ENCODE peak calls at places on chromosomes 11 and 22, in eight cellular contexts. O is colonic mucosa, V is coronary artery, P is RWPE1, J is A549, F is heart left ventricle, Z is gastrocnemius medialis, U is neural crest cell. I is an unnamed sample.
A peak's percentile ranks its signal among the peaks of the same experiment; 100 is the strongest.

GRCh38 chr22:37228106-37229011 is 15.7 kb downstream of the RAC2 start:
- DNase-seq in O (no peak), V (no peak), P (no peak), J (no peak), F (peak; percentile 42), Z (no peak), U (no peak), I (no peak)

GRCh38 chr11:112519749-112520148 is 259.1 kb upstream of the PLET1 start:
- DNase-seq in O (peak; percentile 8), V (no peak), P (no peak), J (no peak), F (no peak), Z (no peak), U (no peak), I (no peak)

GRCh38 chr11:71563401-71563800 is 2.0 kb upstream of the KRTAP5-10 start:
- DNase-seq in O (peak; percentile 25), V (no peak), P (peak; percentile 30), J (peak; percentile 68), F (no peak), Z (no peak), U (peak; percentile 25), I (peak; percentile 88)

GRCh38 chr22:43066844-43067385 is 22.3 kb downstream of the TTLL1 start:
- DNase-seq in O (no peak), V (no peak), P (no peak), J (no peak), F (no peak), Z (no peak), U (no peak), I (no peak)

GRCh38 chr11:79294845-79295520 is 145.8 kb downstream of the TENM4 start:
- DNase-seq in O (no peak), V (no peak), P (no peak), J (no peak), F (no peak), Z (no peak), U (no peak), I (no peak)

GRCh38 chr11:86068138-86068861 is 584 bp downstream of the PICALM start:
- DNase-seq in O (peak; percentile 62), V (no peak), P (no peak), J (peak; percentile 33), F (peak; percentile 48), Z (peak; percentile 47), U (peak; percentile 13), I (peak; percentile 45)

GRCh38 chr11:79691445-79691844 is 250.6 kb upstream of the TENM4 start:
- DNase-seq in O (no peak), V (no peak), P (no peak), J (no peak), F (no peak), Z (no peak), U (no peak), I (no peak)

GRCh38 chr11:89220684-89221339 is 43.1 kb downstream of the TYR start:
- DNase-seq in O (no peak), V (no peak), P (no peak), J (no peak), F (no peak), Z (no peak), U (no peak), I (no peak)

GRCh38 chr11:129996113-129996870 is 6.3 kb downstream of the PRDM10 start:
- DNase-seq in O (peak; percentile 21), V (no peak), P (no peak), J (no peak), F (no peak), Z (no peak), U (no peak), I (no peak)

GRCh38 chr11:6214530-6214929 is 9.2 kb downstream of the C11orf42 start:
- DNase-seq in O (no peak), V (no peak), P (no peak), J (no peak), F (no peak), Z (no peak), U (no peak), I (no peak)

GRCh38 chr11:57001674-57002401 is 13.1 kb downstream of the OR5AK2 start:
- DNase-seq in O (no peak), V (no peak), P (no peak), J (peak; percentile 37), F (no peak), Z (no peak), U (no peak), I (no peak)
- TF ChIP-seq CTCF in O (no peak), V (no peak), P (peak; percentile 10), J (peak; percentile 20), F (no peak), Z (no peak), U (peak; percentile 52), I (no peak)

DNA sequence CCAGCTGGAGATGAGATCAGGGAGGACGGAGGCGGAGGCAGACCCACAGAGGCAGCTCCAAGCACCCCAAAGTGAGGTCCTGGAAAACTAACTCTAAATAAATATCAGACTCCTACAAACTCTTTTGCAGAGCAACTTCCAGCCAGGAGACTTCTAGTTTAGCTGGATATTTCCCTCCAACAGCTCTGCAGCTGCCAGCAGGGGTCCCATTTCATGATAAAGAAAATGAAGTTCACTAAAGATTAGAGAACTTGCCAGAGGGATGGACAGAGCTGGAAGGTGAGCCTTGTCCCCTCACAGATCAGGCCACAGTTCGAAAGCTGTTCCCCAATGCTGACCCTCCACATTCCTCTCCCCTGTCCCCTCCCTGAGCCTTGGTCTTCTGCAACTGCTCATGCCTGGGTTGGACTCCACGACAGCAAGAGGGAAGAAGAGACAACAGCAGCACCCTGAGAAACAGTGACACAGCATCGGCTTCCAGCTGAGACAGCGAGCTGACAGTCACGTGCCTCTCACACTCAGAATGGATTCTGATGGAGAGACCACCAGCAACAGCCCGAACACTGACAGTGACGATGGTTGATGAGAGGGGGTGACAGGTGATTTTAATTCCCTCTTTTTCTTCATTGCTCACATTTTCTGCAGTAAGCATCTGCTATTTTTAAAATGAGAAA is 5.7 kb downstream of the CARS1 start:
- DNase-seq in O (no peak), V (no peak), P (no peak), J (no peak), F (no peak), Z (peak; percentile 11), U (no peak), I (no peak)
- TF ChIP-seq CTCF in O (no peak), V (no peak), P (no peak), J (no peak), F (no peak), Z (no peak), U (peak; percentile 22), I (peak; percentile 15)

GRCh38 chr11:2122907-2123627 is 16.1 kb downstream of the IGF2 start:
- DNase-seq in O (no peak), V (no peak), P (no peak), J (no peak), F (no peak), Z (no peak), U (no peak), I (no peak)
- TF ChIP-seq CTCF in O (no peak), V (no peak), P (no peak), J (no peak), F (no peak), Z (no peak), U (no peak), I (no peak)

GRCh38 chr11:46948378-46949131 is 12.0 kb downstream of the CSTPP1 start:
- DNase-seq in O (peak; percentile 43), V (no peak), P (peak; percentile 43), J (peak; percentile 57), F (no peak), Z (no peak), U (no peak), I (no peak)
- TF ChIP-seq CTCF in O (no peak), V (no peak), P (no peak), J (no peak), F (no peak), Z (no peak), U (no peak), I (no peak)

GRCh38 chr11:77199346-77199745 is 71.3 kb downstream of the MYO7A start:
- DNase-seq in O (no peak), V (no peak), P (no peak), J (no peak), F (no peak), Z (peak; percentile 4), U (no peak), I (no peak)

GRCh38 chr11:77196961-77197360 is 68.9 kb downstream of the MYO7A start:
- DNase-seq in O (no peak), V (no peak), P (no peak), J (no peak), F (no peak), Z (peak; percentile 2), U (no peak), I (no peak)

GRCh38 chr11:77197626-77198320 is 69.7 kb downstream of the MYO7A start:
- DNase-seq in O (no peak), V (no peak), P (no peak), J (no peak), F (peak; percentile 16), Z (peak; percentile 6), U (no peak), I (no peak)

GRCh38 chr11:77200351-77200750 is 72.3 kb downstream of the MYO7A start:
- DNase-seq in O (no peak), V (no peak), P (no peak), J (no peak), F (no peak), Z (no peak), U (no peak), I (no peak)

GRCh38 chr11:77198440-77198849 is 70.4 kb downstream of the MYO7A start:
- DNase-seq in O (no peak), V (no peak), P (no peak), J (peak; percentile 53), F (peak; percentile 18), Z (peak; percentile 3), U (peak; percentile 23), I (peak; percentile 58)
- TF ChIP-seq CTCF in O (no peak), V (no peak), P (no peak), J (peak; percentile 9), F (no peak), Z (no peak), U (peak; percentile 47), I (peak; percentile 39)

GRCh38 chr11:106152013-106152412 is 74.6 kb downstream of the AASDHPPT start:
- DNase-seq in O (no peak), V (no peak), P (peak; percentile 34), J (no peak), F (no peak), Z (no peak), U (no peak), I (no peak)
- TF ChIP-seq CTCF in O (no peak), V (no peak), P (peak; percentile 35), J (no peak), F (no peak), Z (no peak), U (peak; percentile 27), I (peak; percentile 7)

DNA sequence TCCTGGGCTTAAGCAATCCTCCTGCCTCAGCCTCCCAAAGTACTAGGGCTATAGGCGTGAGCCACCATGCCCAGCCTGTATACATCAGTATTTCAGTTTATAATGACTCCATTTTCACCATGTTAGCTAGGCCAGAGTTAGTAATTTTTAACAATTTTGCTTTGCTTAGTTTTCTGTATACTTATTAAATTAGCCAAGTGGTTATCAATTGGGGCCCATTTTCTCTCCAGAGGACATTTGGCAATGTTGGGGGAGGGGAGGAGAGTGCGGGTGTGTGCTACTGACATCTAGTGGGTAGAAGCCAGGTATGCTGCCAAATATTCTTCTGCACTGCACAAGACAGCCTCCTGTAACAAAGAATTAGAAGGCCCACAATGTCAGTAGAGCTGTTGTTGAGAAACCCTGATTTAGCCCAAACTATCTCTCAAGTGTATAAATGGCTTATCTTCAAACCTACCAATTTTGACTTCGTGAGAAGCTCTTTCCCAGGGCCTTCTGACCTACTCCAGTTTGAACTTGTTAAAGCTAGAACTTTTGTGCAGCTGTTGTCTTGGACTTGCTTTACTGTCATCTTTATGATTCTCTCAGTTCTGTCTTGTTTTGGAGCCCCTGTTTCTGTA is 7.5 kb downstream of the USP47 start:
- DNase-seq in O (peak; percentile 63), V (no peak), P (peak; percentile 42), J (peak; percentile 72), F (peak; percentile 48), Z (peak; percentile 63), U (peak; percentile 24), I (no peak)
- TF ChIP-seq CTCF in O (peak; percentile 69), V (no peak), P (peak; percentile 74), J (peak; percentile 83), F (peak; percentile 53), Z (peak; percentile 55), U (peak; percentile 70), I (peak; percentile 81)

GRCh38 chr22:20433191-20433590 is 4.4 kb downstream of the SCARF2 start:
- DNase-seq in O (no peak), V (no peak), P (no peak), J (no peak), F (no peak), Z (no peak), U (no peak), I (peak; percentile 27)
- TF ChIP-seq CTCF in O (no peak), V (no peak), P (no peak), J (no peak), F (no peak), Z (no peak), U (no peak), I (no peak)

I was measured in GM13977.